ENCODE peak calls at places on chromosomes 11 and 22, in four cellular contexts. G is HepG2, F is GM12878, E is K562. A is an unnamed sample.

GRCh38 chr11:73265278-73265810 is 6.8 kb upstream of the P2RY6 start:
- DNase-seq in G (no peak), E (no peak), F (no peak), A (no peak)

GRCh38 chr11:35927730-35928129 is 16.1 kb upstream of the LDLRAD3 start:
- DNase-seq in G (peak; percentile 41), F (no peak), E (no peak), A (no peak)

GRCh38 chr11:78319453-78319955 is 98.1 kb downstream of the GAB2 start:
- DNase-seq in G (no peak), E (no peak), F (no peak), A (no peak)

GRCh38 chr11:122258446-122258994 is 142.5 kb upstream of the BLID start:
- DNase-seq in F (no peak), G (no peak), E (no peak), A (no peak)

GRCh38 chr11:75589933-75590332 is 27.9 kb downstream of the SERPINH1 start:
- DNase-seq in E (peak; percentile 95), F (no peak), G (no peak), A (no peak)

GRCh38 chr11:110763249-110764011 is 51.2 kb upstream of the ARHGAP20 start:
- DNase-seq in F (no peak), E (no peak), G (peak; percentile 3), A (no peak)

GRCh38 chr22:44491666-44492405 is 6.2 kb downstream of the RTL6 start:
- DNase-seq in F (no peak), E (no peak), G (no peak), A (no peak)

GRCh38 chr11:108803781-108804180 is 138.9 kb downstream of the DDX10 start:
- DNase-seq in F (no peak), E (no peak), G (no peak), A (no peak)

GRCh38 chr22:50612715-50613221 is 12.2 kb downstream of the MAPK8IP2 start:
- DNase-seq in E (peak; percentile 48), F (no peak), G (no peak), A (peak; percentile 84)

GRCh38 chr22:24233816-24234215 is 11.1 kb downstream of the GGT5 start:
- DNase-seq in F (no peak), G (no peak), E (no peak), A (no peak)

GRCh38 chr11:6771926-6772898 is at the start of gene OR2AG2:
- DNase-seq in F (peak; percentile 37), E (peak; percentile 11), G (no peak), A (no peak)

GRCh38 chr11:2312232-2313042 is 10.6 kb downstream of the TSPAN32 start:
- DNase-seq in F (no peak), E (no peak), G (no peak), A (no peak)
- TF ChIP-seq TARDBP in F (no peak), E (no peak), G (no peak), A (no peak)

DNA sequence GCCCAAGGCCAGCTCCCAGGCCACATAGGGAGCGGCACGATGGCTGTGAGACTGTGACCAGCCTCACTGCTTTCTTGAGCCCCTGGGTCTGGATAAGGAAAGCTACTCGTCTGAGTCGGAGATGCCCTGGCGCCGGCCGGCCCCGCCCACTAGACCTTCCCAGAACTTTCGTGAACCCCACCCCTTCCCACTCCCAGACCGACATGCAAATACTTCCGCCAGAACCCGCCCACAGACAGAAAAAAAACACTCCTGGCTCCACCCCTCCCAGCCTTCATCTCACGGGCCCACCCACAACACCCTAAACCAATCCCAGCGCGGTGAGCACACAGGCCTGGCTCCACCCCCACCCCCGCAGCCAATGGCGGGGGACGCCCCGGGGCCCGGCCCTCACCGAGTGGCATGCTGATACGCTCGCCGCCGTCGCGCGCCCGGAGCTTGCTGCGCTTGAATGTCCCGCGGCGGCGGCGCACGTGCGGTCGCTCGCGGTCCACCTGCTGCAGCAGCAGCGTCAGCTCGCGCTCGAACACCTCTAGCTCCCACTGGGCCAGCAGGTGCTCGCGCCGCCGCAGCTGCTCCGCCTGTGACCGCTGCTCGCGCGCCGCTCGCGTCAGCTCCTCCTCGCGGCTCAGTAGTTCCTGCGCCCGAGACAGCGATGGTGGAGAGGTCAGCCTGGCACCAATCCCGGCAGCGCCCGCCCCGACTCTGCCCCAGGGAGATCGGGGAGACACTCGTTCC is 7.0 kb downstream of the MAP3K11 start:
- DNase-seq in G (no peak), F (no peak), E (peak; percentile 67), A (peak; percentile 37)
- TF ChIP-seq TARDBP in G (no peak), F (no peak), E (no peak), A (no peak)

GRCh38 chr11:71302911-71303310 is 50.5 kb upstream of the SHANK2 start:
- DNase-seq in G (no peak), F (no peak), E (no peak), A (no peak)
- TF ChIP-seq TARDBP in G (no peak), F (no peak), E (no peak), A (no peak)

GRCh38 chr22:17920145-17920605 is 104.2 kb downstream of the MICAL3 start:
- DNase-seq in F (no peak), E (peak; percentile 94), G (peak; percentile 70), A (peak; percentile 38)
- TF ChIP-seq TARDBP in F (no peak), E (peak; percentile 84), G (no peak), A (no peak)

DNA sequence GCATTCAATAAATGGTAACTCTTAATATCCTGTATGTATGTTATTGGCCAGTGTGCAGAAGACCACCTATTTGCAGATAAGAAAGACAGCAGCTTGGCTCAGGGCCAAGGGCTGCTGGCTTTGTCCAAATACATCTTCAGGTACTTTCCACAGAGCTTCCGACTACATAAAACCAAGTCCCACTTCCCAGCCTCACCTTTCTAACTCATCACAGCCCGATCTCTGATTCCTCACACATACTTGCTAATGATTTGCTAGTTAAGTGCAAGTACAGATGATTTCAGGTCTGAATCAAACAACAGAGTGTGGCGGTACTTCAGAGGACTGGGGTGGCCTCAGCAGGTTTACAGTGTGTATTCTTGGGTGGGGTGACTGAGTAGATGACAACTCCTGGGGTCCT is 120.7 kb downstream of the ME3 start:
- DNase-seq in F (no peak), G (peak; percentile 33), E (no peak), A (no peak)
- TF ChIP-seq TARDBP in F (no peak), G (no peak), E (no peak), A (no peak)

GRCh38 chr11:2803186-2804057 is 82.2 kb downstream of the CDKN1C start:
- DNase-seq in E (no peak), F (no peak), G (no peak), A (no peak)
- TF ChIP-seq TARDBP in E (no peak), F (no peak), G (no peak), A (no peak)

DNA sequence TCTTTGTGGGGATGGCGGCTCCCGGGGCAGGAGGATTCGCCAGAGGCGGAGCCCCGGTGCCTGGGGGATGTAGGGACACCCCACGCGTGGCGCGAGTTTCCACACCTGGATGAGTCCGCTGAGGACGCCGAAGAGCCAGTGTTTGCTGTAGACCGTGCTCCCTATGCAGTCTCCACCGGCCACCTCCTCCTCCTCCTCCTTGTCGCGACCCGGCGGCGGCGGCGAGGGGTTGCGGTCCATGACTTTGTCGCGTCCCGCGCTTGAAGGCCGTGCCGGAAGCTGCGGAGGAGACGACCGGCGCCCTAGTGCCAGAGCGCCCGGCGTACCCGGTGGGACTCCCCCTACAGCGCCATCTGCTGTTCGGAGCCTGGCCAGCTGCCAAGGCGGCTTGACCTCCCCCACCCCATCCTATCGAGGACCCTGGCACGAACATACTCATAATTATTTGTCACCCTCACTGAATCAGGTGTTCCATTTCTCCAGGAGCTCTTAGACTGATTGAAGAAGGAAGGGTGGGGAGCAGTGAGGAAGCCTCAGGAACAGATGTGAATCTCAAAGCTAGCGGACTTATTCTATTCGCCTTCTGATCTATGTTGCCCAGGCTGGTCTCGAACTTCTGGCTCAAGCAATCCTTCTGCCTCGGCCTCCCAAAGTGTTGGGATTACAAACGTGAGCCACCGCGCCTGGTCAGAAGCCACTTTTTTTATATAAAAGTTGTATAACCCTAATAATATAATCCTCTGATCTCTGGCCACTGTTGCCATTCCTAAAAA is at the start of gene SAAL1:
- DNase-seq in G (peak; percentile 73), F (peak; percentile 35), E (peak; percentile 94), A (peak; percentile 93)
- TF ChIP-seq TARDBP in G (no peak), F (no peak), E (no peak), A (no peak)

DNA sequence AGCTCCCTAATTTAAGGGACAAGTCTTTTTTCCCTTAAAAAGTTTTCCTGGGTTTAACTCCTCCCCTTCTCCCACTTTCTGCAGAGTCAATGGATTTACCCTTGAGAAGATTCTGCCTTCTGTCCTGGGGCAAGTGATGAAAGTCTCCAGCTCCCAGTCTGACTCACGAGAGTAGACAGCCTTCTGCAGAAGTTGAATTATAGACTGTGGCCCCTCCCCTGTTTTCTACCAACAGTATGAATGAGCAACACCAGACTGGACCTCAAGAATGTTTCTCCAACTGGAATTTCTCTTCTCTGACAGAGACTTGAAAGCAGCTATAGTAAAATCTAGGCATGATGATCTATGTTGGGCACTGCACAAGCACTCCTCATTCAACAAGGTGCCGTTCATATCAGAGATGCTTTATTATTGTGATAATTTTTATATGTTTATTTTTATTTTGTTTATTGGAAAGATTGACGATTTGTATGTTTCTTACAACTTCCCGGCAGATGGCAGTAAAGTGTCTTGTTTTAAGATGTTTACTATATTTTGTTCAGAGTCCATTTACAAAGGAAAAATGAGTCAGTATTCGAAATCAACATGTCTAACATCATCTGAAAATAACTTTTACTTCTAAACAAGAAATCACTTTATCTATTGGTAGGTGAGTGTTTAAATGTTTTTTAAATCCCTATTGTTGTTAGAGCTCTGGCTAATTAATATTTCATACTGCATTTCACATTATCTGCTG is 56.6 kb downstream of the LMO2 start:
- DNase-seq in F (peak; percentile 3), G (peak; percentile 33), E (peak; percentile 74), A (no peak)
- TF ChIP-seq TARDBP in F (no peak), G (no peak), E (no peak), A (no peak)

GRCh38 chr11:130786987-130787688 is 129.1 kb downstream of the SNX19 start:
- DNase-seq in F (no peak), E (no peak), G (no peak), A (no peak)
- TF ChIP-seq TARDBP in F (no peak), E (no peak), G (no peak), A (no peak)

A was measured in HEK293T.